ENCODE peak calls at places on chromosome 17, in seven cellular contexts. W is GM12865, I is fibroblast of the aortic adventitia, J is RWPE2, K is WTC11, P is AG09319, Z is GM13976. Q is an unnamed sample.

GRCh38 chr17:38417210-38417951 is 10.9 kb upstream of the ARHGAP23 start:
- DNase-seq in W (peak; percentile 19), I (no peak), J (no peak), K (no peak), P (no peak), Z (no peak), Q (no peak)

GRCh38 chr17:6394055-6394454 is 40.9 kb downstream of the AIPL1 start:
- DNase-seq in W (no peak), I (no peak), J (no peak), K (no peak), P (no peak), Z (no peak), Q (no peak)

GRCh38 chr17:47720754-47721533 is 12.1 kb upstream of the TBX21 start:
- DNase-seq in W (peak; percentile 64), I (no peak), J (no peak), K (peak; percentile 59), P (no peak), Z (peak; percentile 77), Q (peak; percentile 57)

GRCh38 chr17:47949197-47949759 is 7.9 kb downstream of the PNPO start:
- DNase-seq in W (peak; percentile 91), I (peak; percentile 90), J (peak; percentile 86), K (peak; percentile 98), P (peak; percentile 45), Z (peak; percentile 81), Q (peak; percentile 95)

GRCh38 chr17:2421315-2422147 is 20.7 kb upstream of the MNT start:
- DNase-seq in W (no peak), I (no peak), J (no peak), K (peak; percentile 41), P (no peak), Z (no peak), Q (peak; percentile 83)

GRCh38 chr17:69061901-69062556 is 1.3 kb upstream of the ABCA9 start:
- DNase-seq in W (no peak), I (peak; percentile 64), J (no peak), K (no peak), P (no peak), Z (no peak), Q (no peak)

GRCh38 chr17:82287849-82288601 is 14.5 kb upstream of the CSNK1D start:
- DNase-seq in W (no peak), I (peak; percentile 75), J (peak; percentile 96), K (no peak), P (no peak), Z (no peak), Q (peak; percentile 98)

GRCh38 chr17:47934856-47935255 is 6.5 kb upstream of the PNPO start:
- DNase-seq in W (no peak), I (no peak), J (no peak), K (no peak), P (no peak), Z (no peak), Q (no peak)

GRCh38 chr17:28849281-28849680 is 5.5 kb upstream of the ERAL1 start:
- DNase-seq in W (no peak), I (peak; percentile 17), J (no peak), K (no peak), P (no peak), Z (no peak), Q (no peak)

GRCh38 chr17:64357191-64357981 is 33.3 kb downstream of the PECAM1 start:
- DNase-seq in W (no peak), I (peak; percentile 95), J (peak; percentile 19), K (no peak), P (peak; percentile 98), Z (no peak), Q (peak; percentile 86)

DNA sequence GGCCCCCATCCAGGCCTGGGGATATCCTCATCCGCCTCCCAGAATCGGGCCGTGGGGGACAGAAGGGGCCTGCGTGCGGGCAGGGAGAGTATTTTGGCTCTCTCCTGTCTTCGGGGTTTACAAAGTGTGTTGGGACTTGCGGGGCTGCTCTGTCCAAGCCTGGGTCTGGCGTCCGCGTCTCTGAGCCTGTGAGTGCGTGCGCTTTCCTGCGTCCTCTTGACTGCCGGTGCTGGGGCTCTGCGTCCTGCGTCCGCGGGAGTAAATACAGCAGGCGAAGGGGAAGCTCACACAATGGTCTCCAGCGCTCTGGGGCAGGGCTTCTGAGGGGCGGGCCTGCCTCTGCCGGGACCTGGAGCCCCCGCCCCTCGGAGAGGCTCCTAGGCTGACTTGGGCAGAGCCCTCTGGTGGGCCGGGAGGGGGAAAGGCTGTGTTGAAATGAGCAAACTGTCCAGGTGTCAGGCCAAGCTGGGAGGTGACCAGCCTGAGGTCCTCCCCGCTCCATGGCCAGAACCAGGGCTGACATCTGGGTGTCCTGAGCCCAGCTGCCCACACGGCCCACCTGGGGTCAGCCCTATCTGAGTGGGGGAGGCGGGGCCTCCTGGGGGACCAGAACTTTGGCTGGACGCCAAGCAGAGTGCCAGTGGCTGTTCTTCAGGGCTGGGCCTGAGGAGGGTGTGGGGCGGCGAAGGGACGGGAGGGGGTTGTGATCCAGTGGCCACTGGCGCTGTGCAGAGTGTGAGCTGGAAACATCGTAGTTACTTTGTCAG is 233.6 kb downstream of the SEC14L1 start:
- DNase-seq in W (no peak), I (peak; percentile 90), J (no peak), K (peak; percentile 86), P (peak; percentile 78), Z (no peak), Q (peak; percentile 86)
- TF ChIP-seq CTCF in W (no peak), I (peak; percentile 57), J (no peak), K (no peak), P (peak; percentile 52), Z (no peak), Q (peak; percentile 31)

GRCh38 chr17:50079334-50080095 is 15.6 kb upstream of the PDK2 start:
- DNase-seq in W (peak; percentile 68), I (no peak), J (no peak), K (peak; percentile 86), P (no peak), Z (no peak), Q (peak; percentile 47)
- TF ChIP-seq CTCF in W (peak; percentile 88), I (peak; percentile 35), J (peak; percentile 63), K (peak; percentile 53), P (peak; percentile 43), Z (no peak), Q (peak; percentile 76)

GRCh38 chr17:52384695-52385094 is 226.2 kb upstream of the CA10 start:
- DNase-seq in W (no peak), I (no peak), J (no peak), K (no peak), P (no peak), Z (no peak), Q (no peak)
- TF ChIP-seq CTCF in W (no peak), I (no peak), J (no peak), K (no peak), P (no peak), Z (no peak), Q (no peak)

GRCh38 chr17:16353702-16354174 is 469 bp upstream of the CENPV start:
- DNase-seq in W (no peak), I (no peak), J (no peak), K (no peak), P (no peak), Z (no peak), Q (no peak)

GRCh38 chr17:16351831-16352230 is 1.4 kb downstream of the CENPV start:
- DNase-seq in W (no peak), I (peak; percentile 56), J (no peak), K (no peak), P (no peak), Z (no peak), Q (no peak)

GRCh38 chr17:16354585-16354984 is 1.3 kb upstream of the CENPV start:
- DNase-seq in W (no peak), I (no peak), J (no peak), K (no peak), P (no peak), Z (no peak), Q (no peak)

GRCh38 chr17:16352303-16352837 is 899 bp downstream of the CENPV start:
- DNase-seq in W (peak; percentile 59), I (peak; percentile 27), J (no peak), K (peak; percentile 68), P (no peak), Z (peak; percentile 54), Q (peak; percentile 86)

GRCh38 chr17:16352838-16353701 is at the start of gene CENPV:
- DNase-seq in W (peak; percentile 76), I (peak; percentile 16), J (peak; percentile 59), K (peak; percentile 86), P (no peak), Z (peak; percentile 87), Q (peak; percentile 64)
- TF ChIP-seq CTCF in W (peak; percentile 28), I (peak; percentile 5), J (peak; percentile 78), K (no peak), P (no peak), Z (peak; percentile 52), Q (no peak)

Q was measured in WERI-Rb-1.